ENCODE peak calls at places on chromosome 7, in seven cellular contexts. One of them, this sample, is unnamed.

GRCh38 chr7:5423844-5424688 is 432 bp upstream of the TNRC18 start:
- DNase-seq in HepG2: peak
- DNase-seq in SK-N-SH: peak
- DNase-seq in HCT116: peak
- DNase-seq in GM12878: no peak
- DNase-seq in H1: peak
- DNase-seq in K562: peak
- DNase-seq in this sample: peak

GRCh38 chr7:107501593-107501992 is 31.7 kb downstream of the GPR22 start:
- DNase-seq in GM12878: no peak
- DNase-seq in K562: peak
- DNase-seq in H1: no peak
- DNase-seq in SK-N-SH: peak
- DNase-seq in HCT116: peak
- DNase-seq in HepG2: peak
- DNase-seq in this sample: no peak

GRCh38 chr7:44894881-44895600 is 9.7 kb upstream of the PURB start:
- DNase-seq in H1: no peak
- DNase-seq in SK-N-SH: no peak
- DNase-seq in HepG2: no peak
- DNase-seq in GM12878: no peak
- DNase-seq in HCT116: no peak
- DNase-seq in K562: no peak
- DNase-seq in this sample: no peak

GRCh38 chr7:92135490-92135889 is 1.2 kb upstream of the CYP51A1 start:
- DNase-seq in H1: no peak
- DNase-seq in SK-N-SH: no peak
- DNase-seq in HepG2: peak
- DNase-seq in K562: no peak
- DNase-seq in HCT116: no peak
- DNase-seq in GM12878: no peak
- DNase-seq in this sample: peak

GRCh38 chr7:93773446-93773845 is 117.1 kb downstream of the TFPI2 start:
- DNase-seq in GM12878: no peak
- DNase-seq in HepG2: no peak
- DNase-seq in H1: no peak
- DNase-seq in HCT116: no peak
- DNase-seq in K562: no peak
- DNase-seq in SK-N-SH: no peak
- DNase-seq in this sample: no peak

GRCh38 chr7:117458977-117459583 is 20.7 kb upstream of the CFTR start:
- DNase-seq in K562: peak
- DNase-seq in HCT116: peak
- DNase-seq in H1: no peak
- DNase-seq in GM12878: no peak
- DNase-seq in HepG2: peak
- DNase-seq in SK-N-SH: peak
- DNase-seq in this sample: no peak

GRCh38 chr7:24741691-24742639 is 15.3 kb downstream of the GSDME start:
- DNase-seq in H1: no peak
- DNase-seq in GM12878: no peak
- DNase-seq in HepG2: no peak
- DNase-seq in K562: no peak
- DNase-seq in HCT116: no peak
- DNase-seq in SK-N-SH: no peak
- DNase-seq in this sample: no peak

GRCh38 chr7:95620631-95621030 is 24.3 kb upstream of the PDK4 start:
- DNase-seq in H1: no peak
- DNase-seq in SK-N-SH: no peak
- DNase-seq in HCT116: no peak
- DNase-seq in HepG2: no peak
- DNase-seq in K562: no peak
- DNase-seq in GM12878: no peak
- DNase-seq in this sample: no peak

GRCh38 chr7:92517626-92518025 is 10.7 kb downstream of the PEX1 start:
- DNase-seq in SK-N-SH: no peak
- DNase-seq in K562: no peak
- DNase-seq in GM12878: no peak
- DNase-seq in HepG2: no peak
- DNase-seq in H1: no peak
- DNase-seq in HCT116: no peak
- DNase-seq in this sample: no peak

GRCh38 chr7:35819310-35819709 is 18.5 kb downstream of the SEPTIN7 start:
- DNase-seq in HCT116: no peak
- DNase-seq in HepG2: no peak
- DNase-seq in GM12878: no peak
- DNase-seq in H1: no peak
- DNase-seq in SK-N-SH: no peak
- DNase-seq in K562: no peak
- DNase-seq in this sample: no peak

GRCh38 chr7:135169141-135169935 is 1.2 kb downstream of the CYREN start:
- DNase-seq in HCT116: peak
- DNase-seq in SK-N-SH: peak
- DNase-seq in HepG2: peak
- DNase-seq in K562: peak
- DNase-seq in H1: peak
- DNase-seq in GM12878: no peak
- DNase-seq in this sample: no peak

GRCh38 chr7:47265621-47266020 is 316.3 kb downstream of the TNS3 start:
- DNase-seq in H1: no peak
- DNase-seq in SK-N-SH: no peak
- DNase-seq in HCT116: no peak
- DNase-seq in K562: no peak
- DNase-seq in GM12878: no peak
- DNase-seq in HepG2: no peak
- DNase-seq in this sample: no peak

DNA sequence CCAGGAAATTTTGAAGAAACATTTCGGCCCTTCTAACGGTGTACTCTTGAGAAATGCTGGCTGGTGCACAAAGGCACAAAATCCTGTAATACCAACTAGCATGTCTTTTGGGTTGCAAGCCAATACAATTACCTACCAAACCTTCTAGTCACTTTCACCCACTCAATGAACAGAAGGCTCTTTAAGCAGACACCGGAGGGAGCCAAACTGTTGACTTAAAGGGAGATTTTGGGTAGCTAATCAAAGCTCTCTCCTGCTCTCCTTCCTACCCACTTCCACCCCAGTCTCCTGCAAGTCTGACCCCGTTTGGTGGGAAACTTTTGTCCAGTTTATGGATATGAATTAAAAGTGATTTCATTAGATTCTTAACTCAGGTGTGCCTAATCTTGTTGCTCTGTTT is 24.0 kb downstream of the GRM3 start:
- DNase-seq in HepG2: no peak
- DNase-seq in HCT116: peak
- DNase-seq in SK-N-SH: no peak
- DNase-seq in H1: no peak
- DNase-seq in GM12878: no peak
- DNase-seq in K562: no peak
- DNase-seq in this sample: no peak
- TF ChIP-seq JUND in HepG2: no peak
- TF ChIP-seq JUND in HCT116: no peak
- TF ChIP-seq JUND in SK-N-SH: no peak
- TF ChIP-seq JUND in H1: no peak
- TF ChIP-seq JUND in GM12878: no peak
- TF ChIP-seq JUND in K562: no peak
- TF ChIP-seq JUND in this sample: no peak

GRCh38 chr7:104150470-104150869 is 57.3 kb downstream of the ORC5 start:
- DNase-seq in SK-N-SH: no peak
- DNase-seq in GM12878: no peak
- DNase-seq in HCT116: no peak
- DNase-seq in K562: no peak
- DNase-seq in H1: no peak
- DNase-seq in HepG2: no peak
- DNase-seq in this sample: no peak
- TF ChIP-seq JUND in SK-N-SH: no peak
- TF ChIP-seq JUND in GM12878: no peak
- TF ChIP-seq JUND in HCT116: no peak
- TF ChIP-seq JUND in K562: no peak
- TF ChIP-seq JUND in H1: no peak
- TF ChIP-seq JUND in HepG2: no peak
- TF ChIP-seq JUND in this sample: no peak

GRCh38 chr7:7709263-7709662 is 9.1 kb downstream of the RPA3 start:
- DNase-seq in HepG2: no peak
- DNase-seq in HCT116: no peak
- DNase-seq in H1: no peak
- DNase-seq in SK-N-SH: no peak
- DNase-seq in GM12878: no peak
- DNase-seq in K562: no peak
- DNase-seq in this sample: no peak

GRCh38 chr7:7706556-7706955 is 11.9 kb downstream of the RPA3 start:
- DNase-seq in GM12878: peak
- DNase-seq in HCT116: no peak
- DNase-seq in SK-N-SH: no peak
- DNase-seq in HepG2: no peak
- DNase-seq in K562: no peak
- DNase-seq in H1: no peak
- DNase-seq in this sample: no peak

GRCh38 chr7:7705316-7705715 is 13.1 kb downstream of the RPA3 start:
- DNase-seq in GM12878: no peak
- DNase-seq in SK-N-SH: no peak
- DNase-seq in HCT116: no peak
- DNase-seq in K562: no peak
- DNase-seq in HepG2: no peak
- DNase-seq in H1: no peak
- DNase-seq in this sample: no peak

GRCh38 chr7:7706101-7706511 is 12.3 kb downstream of the RPA3 start:
- DNase-seq in HepG2: no peak
- DNase-seq in H1: no peak
- DNase-seq in HCT116: no peak
- DNase-seq in K562: no peak
- DNase-seq in GM12878: peak
- DNase-seq in SK-N-SH: no peak
- DNase-seq in this sample: no peak

DNA sequence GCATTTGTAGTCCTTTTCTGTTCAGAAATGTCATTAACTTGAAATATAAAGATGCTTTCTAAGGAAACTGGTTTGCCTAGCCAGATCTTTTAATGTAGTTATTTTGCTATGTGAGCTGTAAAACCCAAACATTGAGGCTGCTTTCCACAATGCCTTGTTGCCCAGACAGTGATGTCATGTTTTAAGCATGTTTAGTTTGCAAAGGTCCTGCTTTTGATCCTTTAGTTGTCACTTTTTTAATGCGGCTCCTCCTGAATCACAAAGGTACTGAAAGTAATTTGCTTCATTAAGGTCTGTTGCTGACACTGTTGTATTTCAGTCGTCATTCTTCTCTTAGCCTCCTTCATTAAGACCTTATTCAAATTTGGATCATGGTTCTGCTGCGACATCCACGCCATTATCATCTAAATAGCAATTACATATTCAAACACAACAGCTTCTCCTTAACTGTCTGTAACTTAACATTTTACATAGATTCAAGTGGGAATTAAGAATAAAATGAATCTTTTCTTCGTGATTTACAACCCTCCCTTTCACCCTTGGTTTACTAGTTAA is 10.6 kb downstream of the RPA3 start:
- DNase-seq in K562: no peak
- DNase-seq in HepG2: peak
- DNase-seq in H1: no peak
- DNase-seq in HCT116: no peak
- DNase-seq in GM12878: no peak
- DNase-seq in SK-N-SH: no peak
- DNase-seq in this sample: peak
- TF ChIP-seq JUND in K562: no peak
- TF ChIP-seq JUND in HepG2: no peak
- TF ChIP-seq JUND in H1: peak
- TF ChIP-seq JUND in HCT116: no peak
- TF ChIP-seq JUND in GM12878: no peak
- TF ChIP-seq JUND in SK-N-SH: no peak
- TF ChIP-seq JUND in this sample: no peak

DNA sequence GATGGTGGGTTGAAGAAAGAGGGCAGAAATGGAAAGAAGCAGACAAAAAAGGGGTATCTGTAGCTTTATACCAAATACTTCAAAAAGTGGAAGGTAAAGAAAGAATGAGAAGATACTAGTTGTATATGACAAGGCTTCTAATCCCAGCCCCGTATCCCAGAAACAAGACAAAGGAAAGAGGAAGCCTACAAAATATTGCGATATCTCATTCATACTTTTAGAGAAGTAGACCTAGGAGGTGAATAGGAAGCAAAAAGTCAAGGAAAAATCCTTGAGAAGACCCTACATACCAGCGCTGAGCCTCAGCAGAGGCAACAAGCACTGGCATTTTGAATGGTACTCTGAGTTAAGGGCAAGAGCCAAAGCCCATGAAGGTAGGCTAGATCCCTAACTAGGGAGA is 26.6 kb downstream of the PHTF2 start:
- DNase-seq in HCT116: no peak
- DNase-seq in SK-N-SH: no peak
- DNase-seq in H1: no peak
- DNase-seq in HepG2: no peak
- DNase-seq in K562: no peak
- DNase-seq in GM12878: no peak
- DNase-seq in this sample: no peak
- TF ChIP-seq JUND in HCT116: no peak
- TF ChIP-seq JUND in SK-N-SH: no peak
- TF ChIP-seq JUND in H1: no peak
- TF ChIP-seq JUND in HepG2: no peak
- TF ChIP-seq JUND in K562: no peak
- TF ChIP-seq JUND in GM12878: no peak
- TF ChIP-seq JUND in this sample: no peak

GRCh38 chr7:112226701-112227276 is 20.3 kb downstream of the ZNF277 start:
- DNase-seq in K562: no peak
- DNase-seq in H1: no peak
- DNase-seq in SK-N-SH: no peak
- DNase-seq in HCT116: no peak
- DNase-seq in GM12878: no peak
- DNase-seq in HepG2: no peak
- DNase-seq in this sample: no peak
- TF ChIP-seq JUND in K562: no peak
- TF ChIP-seq JUND in H1: no peak
- TF ChIP-seq JUND in SK-N-SH: no peak
- TF ChIP-seq JUND in HCT116: no peak
- TF ChIP-seq JUND in GM12878: no peak
- TF ChIP-seq JUND in HepG2: no peak
- TF ChIP-seq JUND in this sample: no peak

GRCh38 chr7:30575910-30576309 is 18.8 kb upstream of the GARS1 start:
- DNase-seq in H1: no peak
- DNase-seq in HepG2: no peak
- DNase-seq in HCT116: no peak
- DNase-seq in K562: no peak
- DNase-seq in GM12878: no peak
- DNase-seq in SK-N-SH: no peak
- DNase-seq in this sample: no peak
- TF ChIP-seq JUND in H1: no peak
- TF ChIP-seq JUND in HepG2: no peak
- TF ChIP-seq JUND in HCT116: no peak
- TF ChIP-seq JUND in K562: no peak
- TF ChIP-seq JUND in GM12878: no peak
- TF ChIP-seq JUND in SK-N-SH: no peak
- TF ChIP-seq JUND in this sample: no peak

GRCh38 chr7:3510101-3511020 is 209.3 kb downstream of the SDK1 start:
- DNase-seq in GM12878: no peak
- DNase-seq in HCT116: no peak
- DNase-seq in HepG2: no peak
- DNase-seq in H1: no peak
- DNase-seq in SK-N-SH: no peak
- DNase-seq in K562: no peak
- DNase-seq in this sample: no peak
- TF ChIP-seq JUND in GM12878: no peak
- TF ChIP-seq JUND in HCT116: no peak
- TF ChIP-seq JUND in HepG2: no peak
- TF ChIP-seq JUND in H1: no peak
- TF ChIP-seq JUND in SK-N-SH: no peak
- TF ChIP-seq JUND in K562: no peak
- TF ChIP-seq JUND in this sample: no peak

This sample was measured in T47D.